ENCODE peak calls at places on chromosomes 16 and 17, in ten cellular contexts. Z, O, F, V, S, P, E, X, N and Q are unnamed samples.
A peak's percentile ranks its signal among the peaks of the same experiment; 100 is the strongest.

GRCh38 chr17:2175294-2175628 is 120.4 kb downstream of the HIC1 start:
- DNase-seq in O (no peak), N (no peak), E (no peak), S (no peak), X (no peak), F (no peak), P (no peak), Z (no peak), V (no peak), Q (no peak)

GRCh38 chr16:6836771-6837170 is 495.9 kb upstream of the RBFOX1 start:
- DNase-seq in S (no peak), N (peak; percentile 99), V (no peak), P (peak; percentile 97), E (no peak), O (no peak), X (no peak), F (no peak), Z (no peak), Q (no peak)

GRCh38 chr16:49108611-49109010 is 173.0 kb downstream of the CBLN1 start:
- DNase-seq in S (no peak), E (no peak), X (no peak), V (no peak), P (no peak), F (no peak), Z (no peak), O (no peak), N (no peak), Q (no peak)

GRCh38 chr17:2723997-2724782 is 12.6 kb upstream of the CLUH start:
- DNase-seq in F (peak; percentile 76), O (no peak), E (no peak), P (no peak), S (no peak), V (no peak), N (no peak), X (no peak), Z (no peak), Q (no peak)

GRCh38 chr17:76252040-76252954 is 12.0 kb upstream of the RNF157 start:
- DNase-seq in P (peak; percentile 98), O (peak; percentile 98), S (peak; percentile 93), F (peak; percentile 84), N (no peak), Z (no peak), V (no peak), X (peak; percentile 84), E (peak; percentile 89), Q (peak; percentile 56)

GRCh38 chr17:44533533-44534246 is 23.6 kb upstream of the FZD2 start:
- DNase-seq in Z (peak; percentile 83), P (peak; percentile 82), X (peak; percentile 72), F (peak; percentile 85), N (peak; percentile 90), S (peak; percentile 92), O (peak; percentile 59), V (peak; percentile 59), E (peak; percentile 91), Q (peak; percentile 88)

GRCh38 chr17:56604691-56605090 is 11.2 kb downstream of the NOG start:
- DNase-seq in X (no peak), P (peak; percentile 69), F (no peak), O (no peak), Z (no peak), E (no peak), N (no peak), S (no peak), V (no peak), Q (no peak)

GRCh38 chr16:27779719-27780161 is 229.8 kb downstream of the KATNIP start:
- DNase-seq in Z (no peak), F (no peak), S (no peak), V (no peak), P (no peak), O (peak; percentile 29), E (peak; percentile 19), N (no peak), X (no peak), Q (peak; percentile 56)

GRCh38 chr16:54964239-54964638 is 33.6 kb downstream of the IRX5 start:
- DNase-seq in V (no peak), P (no peak), S (no peak), O (no peak), Z (no peak), N (no peak), F (no peak), E (no peak), X (no peak), Q (no peak)

GRCh38 chr17:14351493-14351892 is 50.6 kb downstream of the HS3ST3B1 start:
- DNase-seq in X (no peak), S (no peak), Z (no peak), F (no peak), V (no peak), E (peak; percentile 52), O (no peak), P (no peak), N (no peak), Q (no peak)

GRCh38 chr17:57523926-57524634 is 221.0 kb downstream of the CCDC182 start:
- DNase-seq in P (peak; percentile 95), S (peak; percentile 92), V (no peak), E (peak; percentile 39), O (peak; percentile 97), F (peak; percentile 20), X (no peak), Z (no peak), N (peak; percentile 83), Q (peak; percentile 73)

GRCh38 chr17:73304971-73305786 is 6.6 kb downstream of the CDC42EP4 start:
- DNase-seq in X (peak; percentile 84), S (peak; percentile 79), E (peak; percentile 91), F (peak; percentile 64), P (peak; percentile 85), N (peak; percentile 75), O (peak; percentile 52), V (no peak), Z (no peak), Q (peak; percentile 38)

GRCh38 chr17:40819528-40820125 is 2.8 kb downstream of the KRT10 start:
- DNase-seq in F (no peak), O (no peak), E (peak; percentile 44), Z (no peak), X (no peak), N (no peak), V (no peak), S (no peak), P (peak; percentile 4), Q (peak; percentile 11)

GRCh38 chr16:66588981-66589713 is 9.9 kb downstream of the CMTM2 start:
- DNase-seq in X (no peak), S (peak; percentile 70), F (peak; percentile 35), O (no peak), V (peak; percentile 50), E (peak; percentile 43), Z (peak; percentile 47), N (peak; percentile 66), P (no peak), Q (no peak)

GRCh38 chr16:89491238-89491869 is 993 bp upstream of the ANKRD11 start:
- DNase-seq in Z (no peak), P (peak; percentile 41), O (no peak), F (no peak), E (peak; percentile 48), N (peak; percentile 53), V (no peak), X (no peak), S (peak; percentile 23), Q (no peak)

GRCh38 chr16:68869492-68870084 is 26.3 kb downstream of the TANGO6 start:
- DNase-seq in F (no peak), X (no peak), E (no peak), O (no peak), P (no peak), Z (no peak), N (no peak), V (no peak), S (no peak), Q (no peak)